ENCODE peak calls at places on chromosomes 3 and 15, in eight cellular contexts. M is stimulated activated CD4-positive, alpha-beta T cell treated with anti-CD3 and anti-CD28 coated beads, Interleukin-15, amount 100 ng/mL, for 24 hours; J is mucosa of gallbladder; K is Caco-2; U is activated CD4-positive, alpha-beta T cell treated with anti-CD3 and anti-CD28 coated beads, Interleukin-2, amount 50 U/mL, for 24 hours; I is GM23248; X is HS-5; O is cardiac muscle cell. D is an unnamed sample.

GRCh38 chr15:60957111-60957510 is 272.0 kb downstream of the RORA start:
- DNase-seq in M (no peak), J (no peak), K (no peak), U (no peak), I (no peak), X (no peak), O (no peak), D (no peak)

GRCh38 chr15:94023520-94023919 is 207.8 kb upstream of the MCTP2 start:
- DNase-seq in M (no peak), J (no peak), K (no peak), U (no peak), I (no peak), X (no peak), O (no peak), D (no peak)

GRCh38 chr3:196563721-196564225 is 4.6 kb downstream of the WDR53 start:
- DNase-seq in M (peak; percentile 27), J (no peak), K (no peak), U (no peak), I (peak; percentile 27), X (no peak), O (peak; percentile 35), D (no peak)

GRCh38 chr3:186022931-186023330 is 85.1 kb upstream of the TRA2B start:
- DNase-seq in M (no peak), J (no peak), K (no peak), U (no peak), I (no peak), X (no peak), O (no peak), D (no peak)

GRCh38 chr3:123138819-123139517 is 62.8 kb upstream of the SEC22A start:
- DNase-seq in M (no peak), J (no peak), K (no peak), U (no peak), I (peak; percentile 41), X (no peak), O (peak; percentile 27), D (no peak)

GRCh38 chr15:74317820-74318375 is 49.5 kb downstream of the CYP11A1 start:
- DNase-seq in M (no peak), J (peak; percentile 75), K (no peak), U (no peak), I (peak; percentile 94), X (peak; percentile 86), O (peak; percentile 96), D (peak; percentile 84)

GRCh38 chr3:69628956-69629355 is 110.3 kb upstream of the MITF start:
- DNase-seq in M (no peak), J (no peak), K (no peak), U (no peak), I (peak; percentile 3), X (no peak), O (peak; percentile 5), D (no peak)

GRCh38 chr3:117874904-117875874 is 1159.5 kb downstream of the IGSF11 start:
- DNase-seq in M (no peak), J (no peak), K (no peak), U (no peak), I (no peak), X (no peak), O (no peak), D (no peak)

GRCh38 chr3:149581248-149581647 is 76.6 kb downstream of the WWTR1 start:
- DNase-seq in M (no peak), J (no peak), K (no peak), U (no peak), I (peak; percentile 55), X (no peak), O (no peak), D (no peak)

GRCh38 chr15:55475842-55476241 is 32.2 kb downstream of the DNAAF4 start:
- DNase-seq in M (no peak), J (no peak), K (no peak), U (no peak), I (no peak), X (no peak), O (no peak), D (no peak)